ENCODE peak calls at places on chromosomes 16 and 17, in ten cellular contexts. One of them, this sample, is unnamed.

GRCh38 chr17:45577571-45578279 is 87.2 kb upstream of the PLEKHM1 start:
- DNase-seq in WTC11: no peak
- DNase-seq in GM20000: no peak
- DNase-seq in nephron progenitor cell: no peak
- DNase-seq in B cell: no peak
- DNase-seq in fibroblast of the aortic adventitia: no peak
- DNase-seq in coronary artery: no peak
- DNase-seq in left ventricle myocardium inferior: no peak
- DNase-seq in SK-N-SH: no peak
- DNase-seq in A549: no peak
- DNase-seq in this sample: no peak

GRCh38 chr16:4339909-4340308 is 11.2 kb downstream of the PAM16 start:
- DNase-seq in fibroblast of the aortic adventitia: peak
- DNase-seq in WTC11: no peak
- DNase-seq in coronary artery: no peak
- DNase-seq in GM20000: no peak
- DNase-seq in B cell: no peak
- DNase-seq in SK-N-SH: peak
- DNase-seq in left ventricle myocardium inferior: peak
- DNase-seq in nephron progenitor cell: no peak
- DNase-seq in A549: no peak
- DNase-seq in this sample: no peak

GRCh38 chr17:40552806-40553693 is 12.2 kb downstream of the CCR7 start:
- DNase-seq in WTC11: peak
- DNase-seq in A549: no peak
- DNase-seq in nephron progenitor cell: no peak
- DNase-seq in B cell: no peak
- DNase-seq in SK-N-SH: no peak
- DNase-seq in GM20000: no peak
- DNase-seq in coronary artery: peak
- DNase-seq in left ventricle myocardium inferior: no peak
- DNase-seq in fibroblast of the aortic adventitia: no peak
- DNase-seq in this sample: peak

GRCh38 chr16:51133691-51134090 is 17.4 kb downstream of the SALL1 start:
- DNase-seq in A549: no peak
- DNase-seq in nephron progenitor cell: no peak
- DNase-seq in left ventricle myocardium inferior: no peak
- DNase-seq in B cell: no peak
- DNase-seq in SK-N-SH: no peak
- DNase-seq in coronary artery: no peak
- DNase-seq in fibroblast of the aortic adventitia: no peak
- DNase-seq in GM20000: no peak
- DNase-seq in WTC11: no peak
- DNase-seq in this sample: no peak

GRCh38 chr16:58814348-58814801 is 80.3 kb upstream of the GOT2 start:
- DNase-seq in coronary artery: no peak
- DNase-seq in nephron progenitor cell: peak
- DNase-seq in B cell: peak
- DNase-seq in A549: peak
- DNase-seq in fibroblast of the aortic adventitia: peak
- DNase-seq in SK-N-SH: peak
- DNase-seq in WTC11: peak
- DNase-seq in GM20000: peak
- DNase-seq in left ventricle myocardium inferior: peak
- DNase-seq in this sample: peak

GRCh38 chr16:88827727-88828126 is 16.0 kb upstream of the APRT start:
- DNase-seq in A549: no peak
- DNase-seq in fibroblast of the aortic adventitia: no peak
- DNase-seq in left ventricle myocardium inferior: no peak
- DNase-seq in SK-N-SH: no peak
- DNase-seq in GM20000: no peak
- DNase-seq in B cell: no peak
- DNase-seq in WTC11: no peak
- DNase-seq in nephron progenitor cell: no peak
- DNase-seq in coronary artery: no peak
- DNase-seq in this sample: no peak

GRCh38 chr17:4506180-4506814 is 7.6 kb downstream of the SPNS2 start:
- DNase-seq in left ventricle myocardium inferior: no peak
- DNase-seq in B cell: no peak
- DNase-seq in coronary artery: no peak
- DNase-seq in nephron progenitor cell: no peak
- DNase-seq in GM20000: no peak
- DNase-seq in SK-N-SH: no peak
- DNase-seq in A549: no peak
- DNase-seq in WTC11: no peak
- DNase-seq in fibroblast of the aortic adventitia: no peak
- DNase-seq in this sample: no peak

GRCh38 chr17:181213-182163 is at the start of gene DOC2B:
- DNase-seq in B cell: peak
- DNase-seq in A549: no peak
- DNase-seq in GM20000: no peak
- DNase-seq in fibroblast of the aortic adventitia: peak
- DNase-seq in coronary artery: no peak
- DNase-seq in left ventricle myocardium inferior: peak
- DNase-seq in WTC11: peak
- DNase-seq in SK-N-SH: peak
- DNase-seq in nephron progenitor cell: peak
- DNase-seq in this sample: peak

GRCh38 chr17:12463102-12463501 is 202.6 kb upstream of the MYOCD start:
- DNase-seq in A549: no peak
- DNase-seq in fibroblast of the aortic adventitia: peak
- DNase-seq in GM20000: no peak
- DNase-seq in SK-N-SH: no peak
- DNase-seq in left ventricle myocardium inferior: no peak
- DNase-seq in B cell: no peak
- DNase-seq in nephron progenitor cell: no peak
- DNase-seq in WTC11: no peak
- DNase-seq in coronary artery: no peak
- DNase-seq in this sample: no peak

GRCh38 chr16:8568231-8568617 is 22.1 kb downstream of the TMEM114 start:
- DNase-seq in left ventricle myocardium inferior: no peak
- DNase-seq in A549: no peak
- DNase-seq in coronary artery: no peak
- DNase-seq in GM20000: no peak
- DNase-seq in WTC11: no peak
- DNase-seq in fibroblast of the aortic adventitia: peak
- DNase-seq in nephron progenitor cell: no peak
- DNase-seq in SK-N-SH: no peak
- DNase-seq in B cell: no peak
- DNase-seq in this sample: no peak

GRCh38 chr17:78678711-78679110 is 101.5 kb upstream of the DNAH17 start:
- DNase-seq in SK-N-SH: no peak
- DNase-seq in coronary artery: no peak
- DNase-seq in left ventricle myocardium inferior: no peak
- DNase-seq in A549: no peak
- DNase-seq in B cell: no peak
- DNase-seq in fibroblast of the aortic adventitia: no peak
- DNase-seq in GM20000: no peak
- DNase-seq in nephron progenitor cell: no peak
- DNase-seq in WTC11: no peak
- DNase-seq in this sample: no peak

GRCh38 chr17:78676415-78677302 is 99.5 kb upstream of the DNAH17 start:
- DNase-seq in GM20000: no peak
- DNase-seq in A549: no peak
- DNase-seq in fibroblast of the aortic adventitia: no peak
- DNase-seq in left ventricle myocardium inferior: no peak
- DNase-seq in WTC11: no peak
- DNase-seq in coronary artery: peak
- DNase-seq in SK-N-SH: no peak
- DNase-seq in nephron progenitor cell: no peak
- DNase-seq in B cell: no peak
- DNase-seq in this sample: no peak

GRCh38 chr17:78678220-78678554 is 101.0 kb upstream of the DNAH17 start:
- DNase-seq in coronary artery: no peak
- DNase-seq in SK-N-SH: no peak
- DNase-seq in A549: no peak
- DNase-seq in WTC11: no peak
- DNase-seq in nephron progenitor cell: no peak
- DNase-seq in B cell: no peak
- DNase-seq in left ventricle myocardium inferior: no peak
- DNase-seq in fibroblast of the aortic adventitia: no peak
- DNase-seq in GM20000: no peak
- DNase-seq in this sample: no peak

GRCh38 chr17:78675836-78676235 is 98.6 kb upstream of the DNAH17 start:
- DNase-seq in nephron progenitor cell: no peak
- DNase-seq in left ventricle myocardium inferior: no peak
- DNase-seq in fibroblast of the aortic adventitia: no peak
- DNase-seq in GM20000: no peak
- DNase-seq in WTC11: no peak
- DNase-seq in SK-N-SH: no peak
- DNase-seq in B cell: no peak
- DNase-seq in coronary artery: peak
- DNase-seq in A549: no peak
- DNase-seq in this sample: no peak

DNA sequence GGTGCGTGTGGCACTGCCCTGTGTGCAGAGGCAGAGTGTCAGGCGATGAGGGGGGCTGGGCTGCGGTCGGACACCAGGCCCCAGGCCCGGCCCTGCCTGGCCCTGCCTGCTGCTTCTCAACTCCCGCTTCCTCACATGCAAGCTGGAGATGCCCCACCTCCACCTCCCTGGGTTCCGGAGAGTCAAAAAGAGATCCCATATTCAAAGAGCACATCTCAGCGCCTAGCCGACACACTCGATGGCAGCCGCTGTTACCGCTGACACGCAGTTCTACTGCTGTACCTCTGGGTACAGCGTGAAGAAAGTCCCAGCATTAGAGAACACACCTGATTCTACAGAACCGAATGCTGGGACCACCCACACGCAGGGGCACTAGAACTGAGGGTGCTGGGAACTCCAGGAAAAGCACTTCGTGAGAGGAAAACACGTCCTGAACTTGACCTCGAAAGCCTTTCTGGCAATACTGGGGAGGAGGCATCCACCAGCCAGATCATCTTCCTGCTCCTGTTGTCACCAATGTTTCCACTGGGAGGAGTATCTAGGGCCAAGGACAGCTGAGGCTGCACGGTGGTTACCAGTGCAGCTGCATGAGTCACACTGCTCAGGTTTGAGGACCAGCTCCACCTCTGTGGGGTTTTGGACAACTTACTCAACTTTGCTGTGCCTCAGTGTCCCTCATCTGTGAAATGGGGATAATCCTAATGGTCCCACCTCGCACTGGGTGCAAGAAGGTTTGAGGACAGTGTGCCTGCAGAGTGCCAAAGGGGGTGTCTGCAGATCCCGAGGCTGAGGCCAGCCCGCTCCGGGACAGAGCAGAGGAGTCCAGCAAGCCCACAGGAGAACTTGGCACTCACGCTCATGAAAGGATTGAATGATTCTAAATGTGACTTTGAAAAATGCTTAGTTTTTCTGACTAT is 100.4 kb upstream of the DNAH17 start:
- DNase-seq in coronary artery: no peak
- DNase-seq in A549: peak
- DNase-seq in SK-N-SH: no peak
- DNase-seq in B cell: no peak
- DNase-seq in left ventricle myocardium inferior: no peak
- DNase-seq in fibroblast of the aortic adventitia: no peak
- DNase-seq in GM20000: no peak
- DNase-seq in WTC11: no peak
- DNase-seq in nephron progenitor cell: no peak
- DNase-seq in this sample: no peak
- TF ChIP-seq CTCF in coronary artery: no peak
- TF ChIP-seq CTCF in A549: no peak
- TF ChIP-seq CTCF in SK-N-SH: no peak
- TF ChIP-seq CTCF in B cell: no peak
- TF ChIP-seq CTCF in left ventricle myocardium inferior: no peak
- TF ChIP-seq CTCF in fibroblast of the aortic adventitia: no peak
- TF ChIP-seq CTCF in GM20000: no peak
- TF ChIP-seq CTCF in WTC11: no peak
- TF ChIP-seq CTCF in nephron progenitor cell: no peak
- TF ChIP-seq CTCF in this sample: no peak

GRCh38 chr16:25135239-25135878 is 23.8 kb downstream of the LCMT1 start:
- DNase-seq in GM20000: no peak
- DNase-seq in fibroblast of the aortic adventitia: peak
- DNase-seq in SK-N-SH: no peak
- DNase-seq in left ventricle myocardium inferior: no peak
- DNase-seq in B cell: no peak
- DNase-seq in A549: peak
- DNase-seq in nephron progenitor cell: no peak
- DNase-seq in coronary artery: no peak
- DNase-seq in WTC11: no peak
- DNase-seq in this sample: no peak
- TF ChIP-seq CTCF in GM20000: no peak
- TF ChIP-seq CTCF in fibroblast of the aortic adventitia: peak
- TF ChIP-seq CTCF in SK-N-SH: peak
- TF ChIP-seq CTCF in left ventricle myocardium inferior: no peak
- TF ChIP-seq CTCF in B cell: no peak
- TF ChIP-seq CTCF in A549: peak
- TF ChIP-seq CTCF in nephron progenitor cell: no peak
- TF ChIP-seq CTCF in coronary artery: no peak
- TF ChIP-seq CTCF in WTC11: no peak
- TF ChIP-seq CTCF in this sample: no peak

DNA sequence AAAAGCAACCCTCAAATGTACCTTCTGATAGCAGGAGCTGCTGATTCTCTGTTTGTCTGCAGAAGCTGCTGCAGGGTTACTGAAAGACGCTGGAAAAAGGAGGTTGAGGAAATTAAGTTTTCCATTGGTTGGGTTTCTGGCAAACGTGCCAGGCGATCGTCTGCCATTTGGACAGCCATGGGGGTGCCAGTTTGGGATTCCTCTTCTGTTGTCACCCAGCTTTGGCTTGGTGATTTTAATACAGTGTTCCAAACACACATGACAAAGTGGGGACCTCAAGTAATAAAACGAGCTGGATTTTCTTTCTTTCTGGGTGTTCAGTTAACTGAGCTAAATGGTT is 185.5 kb upstream of the ZFHX3 start:
- DNase-seq in SK-N-SH: no peak
- DNase-seq in nephron progenitor cell: no peak
- DNase-seq in B cell: no peak
- DNase-seq in fibroblast of the aortic adventitia: no peak
- DNase-seq in A549: no peak
- DNase-seq in left ventricle myocardium inferior: no peak
- DNase-seq in GM20000: no peak
- DNase-seq in coronary artery: no peak
- DNase-seq in WTC11: no peak
- DNase-seq in this sample: no peak
- TF ChIP-seq CTCF in SK-N-SH: no peak
- TF ChIP-seq CTCF in nephron progenitor cell: no peak
- TF ChIP-seq CTCF in B cell: no peak
- TF ChIP-seq CTCF in fibroblast of the aortic adventitia: no peak
- TF ChIP-seq CTCF in A549: no peak
- TF ChIP-seq CTCF in left ventricle myocardium inferior: no peak
- TF ChIP-seq CTCF in GM20000: no peak
- TF ChIP-seq CTCF in coronary artery: no peak
- TF ChIP-seq CTCF in WTC11: no peak
- TF ChIP-seq CTCF in this sample: no peak

DNA sequence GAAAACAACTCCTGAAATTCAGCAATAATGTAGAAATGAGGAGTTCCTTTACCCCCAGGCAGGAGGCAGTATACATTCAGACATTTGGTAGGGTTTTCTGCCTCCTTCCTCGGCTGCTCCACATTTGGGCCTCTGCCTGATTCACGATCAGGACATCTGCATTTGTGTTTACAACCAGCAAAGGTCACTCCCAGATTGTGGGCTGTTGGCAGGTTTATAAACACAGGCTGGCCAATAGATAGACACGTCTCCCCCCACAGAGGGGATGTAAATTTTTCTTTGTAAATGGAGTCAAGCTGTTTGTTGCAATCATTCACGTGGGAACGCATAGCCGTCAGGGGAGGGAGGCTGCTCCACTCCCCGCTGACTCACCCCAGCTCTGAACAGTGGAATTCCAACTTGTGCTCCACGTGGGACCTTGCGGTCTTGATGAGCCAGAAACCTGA is 252.1 kb upstream of the N4BP1 start:
- DNase-seq in WTC11: peak
- DNase-seq in SK-N-SH: no peak
- DNase-seq in B cell: no peak
- DNase-seq in left ventricle myocardium inferior: no peak
- DNase-seq in A549: peak
- DNase-seq in coronary artery: no peak
- DNase-seq in GM20000: no peak
- DNase-seq in nephron progenitor cell: peak
- DNase-seq in fibroblast of the aortic adventitia: peak
- DNase-seq in this sample: no peak
- TF ChIP-seq CTCF in WTC11: no peak
- TF ChIP-seq CTCF in SK-N-SH: peak
- TF ChIP-seq CTCF in B cell: no peak
- TF ChIP-seq CTCF in left ventricle myocardium inferior: no peak
- TF ChIP-seq CTCF in A549: no peak
- TF ChIP-seq CTCF in coronary artery: no peak
- TF ChIP-seq CTCF in GM20000: no peak
- TF ChIP-seq CTCF in nephron progenitor cell: peak
- TF ChIP-seq CTCF in fibroblast of the aortic adventitia: no peak
- TF ChIP-seq CTCF in this sample: peak